ENCODE peak calls at places on chromosome 1, in four cellular contexts. One of them, this sample, is unnamed.

GRCh38 chr1:226716577-226716976 is 22.5 kb downstream of the ITPKB start:
- DNase-seq in anterior cingulate cortex: no peak
- DNase-seq in stimulated activated CD8-positive, alpha-beta memory T cell treated with anti-CD3 and anti-CD28 coated beads, Interleukin-4, amount 100 ng/mL, for 4 hours: no peak
- DNase-seq in NCI-H524: no peak
- DNase-seq in this sample: no peak

GRCh38 chr1:15137807-15138206 is 15.7 kb upstream of the TMEM51 start:
- DNase-seq in NCI-H524: no peak
- DNase-seq in anterior cingulate cortex: no peak
- DNase-seq in stimulated activated CD8-positive, alpha-beta memory T cell treated with anti-CD3 and anti-CD28 coated beads, Interleukin-4, amount 100 ng/mL, for 4 hours: no peak
- DNase-seq in this sample: no peak

GRCh38 chr1:25651036-25651640 is 34.5 kb downstream of the MAN1C1 start:
- DNase-seq in stimulated activated CD8-positive, alpha-beta memory T cell treated with anti-CD3 and anti-CD28 coated beads, Interleukin-4, amount 100 ng/mL, for 4 hours: no peak
- DNase-seq in NCI-H524: no peak
- DNase-seq in anterior cingulate cortex: no peak
- DNase-seq in this sample: no peak

GRCh38 chr1:204621996-204622395 is 63.5 kb downstream of the LRRN2 start:
- DNase-seq in stimulated activated CD8-positive, alpha-beta memory T cell treated with anti-CD3 and anti-CD28 coated beads, Interleukin-4, amount 100 ng/mL, for 4 hours: no peak
- DNase-seq in anterior cingulate cortex: no peak
- DNase-seq in NCI-H524: no peak
- DNase-seq in this sample: no peak

GRCh38 chr1:12047120-12047876 is 15.8 kb upstream of the TNFRSF8 start:
- DNase-seq in NCI-H524: no peak
- DNase-seq in anterior cingulate cortex: no peak
- DNase-seq in stimulated activated CD8-positive, alpha-beta memory T cell treated with anti-CD3 and anti-CD28 coated beads, Interleukin-4, amount 100 ng/mL, for 4 hours: peak
- DNase-seq in this sample: no peak

GRCh38 chr1:235160395-235160964 is 570 bp downstream of the RBM34 start:
- DNase-seq in anterior cingulate cortex: no peak
- DNase-seq in stimulated activated CD8-positive, alpha-beta memory T cell treated with anti-CD3 and anti-CD28 coated beads, Interleukin-4, amount 100 ng/mL, for 4 hours: no peak
- DNase-seq in NCI-H524: no peak
- DNase-seq in this sample: peak

GRCh38 chr1:91900538-91900937 is 14.6 kb upstream of the TGFBR3 start:
- DNase-seq in anterior cingulate cortex: no peak
- DNase-seq in NCI-H524: no peak
- DNase-seq in stimulated activated CD8-positive, alpha-beta memory T cell treated with anti-CD3 and anti-CD28 coated beads, Interleukin-4, amount 100 ng/mL, for 4 hours: no peak
- DNase-seq in this sample: no peak

GRCh38 chr1:228399531-228400236 is 7.0 kb downstream of the TRIM11 start:
- DNase-seq in NCI-H524: no peak
- DNase-seq in anterior cingulate cortex: no peak
- DNase-seq in stimulated activated CD8-positive, alpha-beta memory T cell treated with anti-CD3 and anti-CD28 coated beads, Interleukin-4, amount 100 ng/mL, for 4 hours: no peak
- DNase-seq in this sample: no peak

GRCh38 chr1:108533351-108534083 is 26.4 kb upstream of the EEIG2 start:
- DNase-seq in stimulated activated CD8-positive, alpha-beta memory T cell treated with anti-CD3 and anti-CD28 coated beads, Interleukin-4, amount 100 ng/mL, for 4 hours: no peak
- DNase-seq in NCI-H524: no peak
- DNase-seq in anterior cingulate cortex: no peak
- DNase-seq in this sample: no peak

GRCh38 chr1:20657024-20657423 is 4.1 kb downstream of the DDOST start:
- DNase-seq in anterior cingulate cortex: no peak
- DNase-seq in NCI-H524: no peak
- DNase-seq in stimulated activated CD8-positive, alpha-beta memory T cell treated with anti-CD3 and anti-CD28 coated beads, Interleukin-4, amount 100 ng/mL, for 4 hours: no peak
- DNase-seq in this sample: no peak

GRCh38 chr1:71464016-71464415 is 383.2 kb upstream of the ZRANB2 start:
- DNase-seq in anterior cingulate cortex: no peak
- DNase-seq in stimulated activated CD8-positive, alpha-beta memory T cell treated with anti-CD3 and anti-CD28 coated beads, Interleukin-4, amount 100 ng/mL, for 4 hours: no peak
- DNase-seq in NCI-H524: no peak
- DNase-seq in this sample: no peak

GRCh38 chr1:212186427-212187207 is 98.6 kb upstream of the PPP2R5A start:
- DNase-seq in anterior cingulate cortex: no peak
- DNase-seq in NCI-H524: no peak
- DNase-seq in stimulated activated CD8-positive, alpha-beta memory T cell treated with anti-CD3 and anti-CD28 coated beads, Interleukin-4, amount 100 ng/mL, for 4 hours: no peak
- DNase-seq in this sample: no peak

GRCh38 chr1:53526451-53527101 is 67.4 kb downstream of the DMRTB1 start:
- DNase-seq in anterior cingulate cortex: no peak
- DNase-seq in stimulated activated CD8-positive, alpha-beta memory T cell treated with anti-CD3 and anti-CD28 coated beads, Interleukin-4, amount 100 ng/mL, for 4 hours: no peak
- DNase-seq in NCI-H524: no peak
- DNase-seq in this sample: no peak

GRCh38 chr1:191134796-191135195 is 657.1 kb upstream of the BRINP3 start:
- DNase-seq in NCI-H524: no peak
- DNase-seq in anterior cingulate cortex: no peak
- DNase-seq in stimulated activated CD8-positive, alpha-beta memory T cell treated with anti-CD3 and anti-CD28 coated beads, Interleukin-4, amount 100 ng/mL, for 4 hours: no peak
- DNase-seq in this sample: no peak

This sample was measured in NCI-H1694 treated with DMSO at 0.1 percent for 48 hours.